ENCODE peak calls at places on chromosomes 6 and 20, in nine cellular contexts. D, A, Y, J, V, B, F, U and H are unnamed samples.

GRCh38 chr6:6875818-6876470 is 231.8 kb upstream of the RREB1 start:
- DNase-seq in D (no peak), A (peak; percentile 80), Y (peak; percentile 82), J (peak; percentile 82), V (no peak), B (no peak), F (no peak), U (peak; percentile 90), H (no peak)

GRCh38 chr20:49885558-49886332 is 29.6 kb downstream of the SPATA2 start:
- DNase-seq in D (no peak), A (no peak), Y (no peak), J (no peak), V (no peak), B (peak; percentile 34), F (no peak), U (no peak), H (no peak)

GRCh38 chr6:81465859-81466258 is 286.6 kb downstream of the TENT5A start:
- DNase-seq in D (peak; percentile 2), A (peak; percentile 24), Y (no peak), J (peak; percentile 49), V (peak; percentile 19), B (peak; percentile 66), F (no peak), U (no peak), H (no peak)

GRCh38 chr6:40477246-40478126 is 109.7 kb downstream of the LRFN2 start:
- DNase-seq in D (no peak), A (no peak), Y (no peak), J (no peak), V (no peak), B (peak; percentile 62), F (peak; percentile 25), U (no peak), H (no peak)

GRCh38 chr20:12372557-12372956 is 454.9 kb downstream of the BTBD3 start:
- DNase-seq in D (peak; percentile 16), A (no peak), Y (no peak), J (no peak), V (no peak), B (no peak), F (no peak), U (no peak), H (no peak)

GRCh38 chr20:59063358-59064213 is 21.0 kb upstream of the PRELID3B start:
- DNase-seq in D (no peak), A (peak; percentile 95), Y (peak; percentile 92), J (no peak), V (peak; percentile 68), B (no peak), F (no peak), U (peak; percentile 80), H (no peak)

GRCh38 chr6:19771753-19772336 is 65.3 kb upstream of the ID4 start:
- DNase-seq in D (no peak), A (peak; percentile 64), Y (peak; percentile 41), J (peak; percentile 44), V (no peak), B (no peak), F (no peak), U (no peak), H (no peak)

GRCh38 chr20:34663213-34663943 is 13.5 kb downstream of the PIGU start:
- DNase-seq in D (no peak), A (peak; percentile 10), Y (no peak), J (no peak), V (no peak), B (no peak), F (no peak), U (no peak), H (no peak)

GRCh38 chr6:133774356-133774755 is 114.6 kb upstream of the TCF21 start:
- DNase-seq in D (no peak), A (peak; percentile 75), Y (peak; percentile 61), J (peak; percentile 40), V (peak; percentile 44), B (no peak), F (no peak), U (no peak), H (no peak)

GRCh38 chr6:4125933-4126864 is 9.2 kb downstream of the ECI2 start:
- DNase-seq in D (peak; percentile 84), A (peak; percentile 90), Y (peak; percentile 90), J (peak; percentile 91), V (peak; percentile 83), B (peak; percentile 27), F (no peak), U (peak; percentile 79), H (no peak)

GRCh38 chr20:53901064-53901463 is 169.3 kb downstream of the BCAS1 start:
- DNase-seq in D (no peak), A (peak; percentile 72), Y (peak; percentile 89), J (no peak), V (peak; percentile 79), B (no peak), F (no peak), U (peak; percentile 77), H (no peak)

GRCh38 chr6:71291991-71292390 is 3.4 kb downstream of the OGFRL1 start:
- DNase-seq in D (no peak), A (peak; percentile 7), Y (no peak), J (no peak), V (no peak), B (no peak), F (no peak), U (no peak), H (no peak)

GRCh38 chr20:50068041-50068651 is 44.8 kb downstream of the UBE2V1 start:
- DNase-seq in D (no peak), A (no peak), Y (no peak), J (no peak), V (no peak), B (no peak), F (no peak), U (no peak), H (no peak)

GRCh38 chr20:577167-577791 is 32.8 kb downstream of the TCF15 start:
- DNase-seq in D (peak; percentile 70), A (peak; percentile 18), Y (no peak), J (peak; percentile 22), V (peak; percentile 71), B (peak; percentile 88), F (no peak), U (no peak), H (peak; percentile 61)

DNA sequence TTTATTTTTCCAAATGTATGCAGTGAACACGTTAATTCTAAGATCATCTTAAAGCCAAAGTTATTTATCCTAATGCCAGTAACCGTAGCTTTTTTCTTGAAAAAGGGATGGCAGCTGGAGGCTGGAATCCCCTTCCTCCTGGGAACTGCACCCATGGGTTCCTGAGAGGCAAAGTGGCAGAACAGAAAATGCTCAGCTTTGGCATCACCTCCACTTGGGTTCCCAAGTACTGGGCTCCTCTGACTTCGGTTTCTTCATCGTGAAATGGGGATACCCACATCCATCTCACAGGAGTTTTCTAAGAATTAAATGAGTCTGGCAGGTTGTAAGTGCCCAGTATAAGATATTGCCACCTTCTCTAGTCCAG is 6.2 kb upstream of the DDX43 start:
- DNase-seq in D (no peak), A (no peak), Y (no peak), J (no peak), V (no peak), B (no peak), F (no peak), U (no peak), H (no peak)
- H2AFZ ChIP-seq in D (peak overlapping the region; percentile 92), A (peak overlapping the region; percentile 91), Y (peak overlapping the region; percentile 90), J (peak overlapping the region; percentile 90), V (peak overlapping the region; percentile 100), B (no peak overlapping the region), F (no peak overlapping the region), U (peak overlapping the region; percentile 85), H (peak overlapping the region; percentile 59)

GRCh38 chr20:3673551-3674070 is 8.2 kb downstream of the ADAM33 start:
- DNase-seq in D (no peak), A (no peak), Y (no peak), J (no peak), V (no peak), B (peak; percentile 54), F (no peak), U (no peak), H (no peak)
- H3K4me2 ChIP-seq in D (no peak overlapping the region), A (no peak overlapping the region), Y (no peak overlapping the region), J (no peak overlapping the region), V (no peak overlapping the region), B (peak overlapping the region; percentile 85), F (no peak overlapping the region), U (no peak overlapping the region), H (no peak overlapping the region)

DNA sequence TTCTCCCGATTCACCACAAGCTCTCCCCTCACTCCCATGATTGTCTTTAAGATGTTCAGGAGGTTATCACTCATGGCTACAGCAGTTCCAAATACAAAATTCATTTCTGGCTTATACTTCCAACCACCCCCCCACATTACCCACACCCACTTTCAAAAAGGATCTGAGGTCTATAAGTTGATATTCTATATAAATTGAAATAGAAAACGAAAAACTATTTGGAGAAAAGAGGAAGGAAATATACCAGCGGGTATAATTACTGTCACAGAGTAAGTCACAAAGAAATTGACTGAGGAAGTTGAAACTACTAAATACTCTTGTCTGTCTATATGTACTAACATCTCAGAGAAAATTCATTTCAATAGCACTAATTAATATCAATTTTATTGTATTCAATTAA is 112.7 kb upstream of the TNFAIP3 start:
- DNase-seq in D (no peak), A (no peak), Y (no peak), J (no peak), V (no peak), B (no peak), F (no peak), U (no peak), H (peak; percentile 57)
- H2AFZ ChIP-seq in D (no peak overlapping the region), A (no peak overlapping the region), Y (no peak overlapping the region), J (no peak overlapping the region), V (no peak overlapping the region), B (no peak overlapping the region), F (no peak overlapping the region), U (no peak overlapping the region), H (peak overlapping the region; percentile 43)

GRCh38 chr6:28808383-28808782 is 115.4 kb downstream of the TRIM27 start:
- DNase-seq in D (no peak), A (no peak), Y (no peak), J (no peak), V (no peak), B (no peak), F (no peak), U (no peak), H (no peak)

GRCh38 chr6:28807682-28808280 is 116.0 kb downstream of the TRIM27 start:
- DNase-seq in D (peak; percentile 81), A (peak; percentile 69), Y (peak; percentile 18), J (peak; percentile 75), V (peak; percentile 53), B (peak; percentile 90), F (no peak), U (peak; percentile 54), H (peak; percentile 43)

GRCh38 chr6:28803337-28803709 is 120.5 kb downstream of the TRIM27 start:
- DNase-seq in D (no peak), A (no peak), Y (no peak), J (no peak), V (no peak), B (no peak), F (no peak), U (no peak), H (no peak)

DNA sequence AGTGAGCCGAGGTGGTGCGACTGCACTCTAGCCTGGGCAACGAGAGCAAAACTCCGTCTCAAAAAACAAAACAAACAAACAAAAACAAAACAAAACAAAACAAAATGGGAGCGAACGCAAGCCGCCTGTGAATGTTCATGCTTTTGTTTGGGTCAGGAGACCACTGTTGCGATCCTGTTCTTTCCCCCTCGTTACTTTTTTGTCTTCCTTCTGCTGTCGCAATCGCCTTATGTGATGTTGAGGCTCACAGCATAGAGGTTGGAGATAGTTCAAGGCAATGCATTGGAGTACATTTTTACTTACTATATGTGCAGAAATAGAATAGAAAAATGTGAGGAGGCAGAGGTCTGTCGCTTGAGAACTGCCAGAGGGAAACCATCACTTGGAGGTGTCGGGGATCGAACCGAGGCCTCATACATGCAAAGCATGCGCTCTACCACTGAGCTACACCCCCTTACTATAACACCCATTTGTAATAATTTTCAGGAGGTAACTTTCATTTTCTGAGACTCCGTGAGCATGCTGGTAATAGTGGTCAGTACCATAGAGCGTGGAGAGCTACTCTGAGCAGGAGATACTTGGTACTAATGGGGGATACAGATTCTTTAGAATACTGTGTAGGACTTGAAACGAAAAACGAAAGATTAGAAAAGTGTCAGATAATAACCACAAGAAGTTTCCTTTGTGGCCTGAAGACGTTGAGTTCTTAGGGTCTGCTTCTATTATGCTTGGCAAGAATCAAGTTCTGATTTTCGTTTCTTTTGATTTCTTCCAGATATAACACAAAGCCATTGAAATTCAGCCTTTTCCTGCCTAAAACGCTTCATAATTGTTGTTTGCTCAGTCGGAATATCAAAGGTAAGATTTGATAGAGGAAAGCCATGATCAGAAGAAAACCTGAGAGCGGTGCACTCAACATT is 121.1 kb downstream of the TRIM27 start:
- DNase-seq in D (peak; percentile 62), A (peak; percentile 65), Y (peak; percentile 45), J (peak; percentile 51), V (peak; percentile 25), B (peak; percentile 68), F (peak; percentile 50), U (peak; percentile 50), H (no peak)
- H3K4me2 ChIP-seq in D (peak overlapping the region; percentile 86), A (peak overlapping the region; percentile 65), Y (no peak overlapping the region), J (peak overlapping the region; percentile 76), V (no peak overlapping the region), B (peak overlapping the region; percentile 84), F (peak overlapping the region; percentile 57), U (peak overlapping the region; percentile 84), H (no peak overlapping the region)